ENCODE peak calls at places on chromosomes 16 and 17, in nine cellular contexts. G is epithelial cell of proximal tubule, O is progenitor cell of endocrine pancreas, E is WTC11, C is foreskin fibroblast, S is PC-3, V is GM20000, P is HFF-Myc, L is B cell. N is an unnamed sample.

GRCh38 chr17:80861892-80862291 is 129.7 kb upstream of the CHMP6 start:
- DNase-seq in V (no peak), P (no peak), G (no peak), O (no peak), S (no peak), E (no peak), L (no peak), C (peak), N (peak)

GRCh38 chr16:27251561-27252205 is 16.9 kb downstream of the NSMCE1 start:
- DNase-seq in P (no peak), G (no peak), C (no peak), S (no peak), V (no peak), L (no peak), E (no peak), O (no peak), N (no peak)

GRCh38 chr16:81723098-81723723 is 55.9 kb upstream of the PLCG2 start:
- DNase-seq in C (peak), E (no peak), O (no peak), S (peak), P (no peak), L (peak), G (no peak), V (peak), N (peak)

GRCh38 chr16:14354561-14355351 is 275.3 kb downstream of the PARN start:
- DNase-seq in P (no peak), V (peak), O (no peak), C (peak), E (no peak), L (peak), S (no peak), G (no peak), N (no peak)

GRCh38 chr17:78421534-78422266 is 43.3 kb downstream of the PGS1 start:
- DNase-seq in E (peak), O (peak), V (peak), S (peak), L (peak), P (peak), C (peak), G (peak), N (peak)

GRCh38 chr16:68064791-68065365 is 20.3 kb upstream of the NFATC3 start:
- DNase-seq in E (peak), P (no peak), G (no peak), S (peak), L (peak), C (peak), V (peak), O (peak), N (peak)

GRCh38 chr17:82303944-82304808 is 13.2 kb downstream of the CD7 start:
- DNase-seq in L (no peak), C (no peak), S (no peak), P (no peak), E (no peak), V (no peak), O (no peak), G (no peak), N (no peak)

GRCh38 chr16:31135535-31136286 is at the start of gene PRSS8:
- DNase-seq in V (no peak), S (peak), L (no peak), P (no peak), E (peak), C (no peak), G (no peak), O (peak), N (no peak)

GRCh38 chr17:16371742-16372141 is 9.1 kb upstream of the UBB start:
- DNase-seq in C (peak), E (no peak), P (peak), V (no peak), S (peak), O (no peak), L (no peak), G (no peak), N (no peak)

GRCh38 chr17:27414271-27414670 is 42.0 kb upstream of the KSR1 start:
- DNase-seq in C (no peak), G (no peak), V (no peak), E (no peak), L (no peak), P (no peak), O (no peak), S (no peak), N (no peak)

GRCh38 chr17:82244413-82245140 is 15.7 kb downstream of the SLC16A3 start:
- DNase-seq in C (peak), G (no peak), V (peak), L (no peak), P (no peak), O (no peak), E (no peak), S (peak), N (no peak)

GRCh38 chr17:40177275-40177874 is at the start of gene RAPGEFL1:
- DNase-seq in L (peak), G (no peak), S (no peak), C (peak), V (peak), O (peak), P (no peak), E (peak), N (peak)

GRCh38 chr17:58006924-58007780 is at the start of gene SRSF1:
- DNase-seq in V (peak), E (peak), O (peak), G (peak), L (peak), S (peak), P (peak), C (peak), N (peak)

GRCh38 chr17:50218771-50219315 is 17.4 kb upstream of the COL1A1 start:
- DNase-seq in E (no peak), V (peak), P (no peak), C (peak), S (peak), L (no peak), O (no peak), G (peak), N (no peak)

GRCh38 chr16:10256855-10257641 is 74.8 kb upstream of the GRIN2A start:
- DNase-seq in S (peak), G (no peak), C (peak), P (no peak), L (peak), V (peak), O (no peak), E (peak), N (peak)

GRCh38 chr16:87628940-87629339 is 26.6 kb downstream of the JPH3 start:
- DNase-seq in V (no peak), O (no peak), G (peak), S (peak), C (peak), L (no peak), E (no peak), P (no peak), N (no peak)

GRCh38 chr17:5272313-5272712 is 9.8 kb upstream of the RABEP1 start:
- DNase-seq in L (no peak), E (no peak), O (no peak), C (peak), S (peak), G (no peak), V (no peak), P (no peak), N (no peak)

GRCh38 chr16:63365665-63366064 is 1329.4 kb upstream of the CDH8 start:
- DNase-seq in G (no peak), C (no peak), O (no peak), E (no peak), L (no peak), S (no peak), P (no peak), V (no peak), N (no peak)
- TF ChIP-seq CTCF in G (no peak), C (no peak), O (no peak), E (no peak), L (no peak), S (no peak), P (no peak), V (no peak), N (no peak)

GRCh38 chr17:17774009-17774881 is 62.5 kb downstream of the SREBF1 start:
- DNase-seq in O (no peak), P (no peak), G (peak), S (peak), C (peak), E (no peak), V (no peak), L (no peak), N (no peak)
- TF ChIP-seq CTCF in O (no peak), P (peak), G (peak), S (peak), C (peak), E (no peak), V (no peak), L (no peak), N (no peak)

GRCh38 chr16:84423416-84423837 is 55.1 kb downstream of the ATP2C2 start:
- DNase-seq in L (no peak), S (peak), O (no peak), G (peak), V (peak), P (peak), C (peak), E (no peak), N (no peak)
- TF ChIP-seq CTCF in L (no peak), S (no peak), O (no peak), G (no peak), V (no peak), P (no peak), C (no peak), E (no peak), N (no peak)

GRCh38 chr16:84847554-84848415 is 28.0 kb downstream of the CRISPLD2 start:
- DNase-seq in O (no peak), L (no peak), E (peak), G (no peak), C (no peak), S (no peak), V (no peak), P (no peak), N (no peak)

GRCh38 chr16:84848991-84849634 is 29.3 kb downstream of the CRISPLD2 start:
- DNase-seq in G (no peak), V (no peak), P (no peak), C (no peak), S (no peak), L (no peak), E (peak), O (no peak), N (no peak)

GRCh38 chr16:84851192-84852127 is 31.7 kb downstream of the CRISPLD2 start:
- DNase-seq in C (peak), E (no peak), O (no peak), S (peak), P (peak), L (no peak), G (peak), V (no peak), N (no peak)

GRCh38 chr16:84850714-84851113 is 30.9 kb downstream of the CRISPLD2 start:
- DNase-seq in O (no peak), P (no peak), V (no peak), G (no peak), C (no peak), L (no peak), E (no peak), S (no peak), N (no peak)

GRCh38 chr16:84849751-84850150 is 30.0 kb downstream of the CRISPLD2 start:
- DNase-seq in V (no peak), P (no peak), O (no peak), L (no peak), G (no peak), S (no peak), C (no peak), E (no peak), N (no peak)
- TF ChIP-seq CTCF in V (no peak), P (no peak), O (no peak), L (no peak), G (no peak), S (no peak), C (no peak), E (no peak), N (no peak)

GRCh38 chr17:74749262-74750038 is 1.0 kb downstream of the NHERF1 start:
- DNase-seq in G (no peak), L (no peak), V (no peak), O (no peak), S (peak), E (no peak), C (peak), P (no peak), N (no peak)

GRCh38 chr17:74748279-74748528 is 224 bp upstream of the NHERF1 start:
- DNase-seq in P (no peak), L (no peak), E (peak), G (no peak), O (no peak), V (no peak), S (no peak), C (peak), N (no peak)

GRCh38 chr17:74746922-74747321 is 1.5 kb upstream of the NHERF1 start:
- DNase-seq in E (no peak), L (peak), S (no peak), P (no peak), C (no peak), O (no peak), G (no peak), V (no peak), N (no peak)

GRCh38 chr17:74750039-74750326 is 1.6 kb downstream of the NHERF1 start:
- DNase-seq in V (no peak), G (no peak), O (no peak), E (no peak), L (no peak), P (no peak), C (no peak), S (no peak), N (no peak)

GRCh38 chr17:74748529-74749261 is at the start of gene NHERF1:
- DNase-seq in P (peak), C (peak), O (peak), S (peak), E (peak), G (no peak), L (peak), V (peak), N (peak)
- TF ChIP-seq CTCF in P (no peak), C (no peak), O (peak), S (no peak), E (no peak), G (peak), L (no peak), V (no peak), N (peak)

GRCh38 chr17:64507418-64507766 is 615 bp downstream of the CEP95 start:
- DNase-seq in V (peak), O (no peak), G (no peak), S (peak), L (peak), P (peak), E (no peak), C (peak), N (no peak)

GRCh38 chr17:64506576-64507417 is at the start of gene CEP95:
- DNase-seq in O (peak), V (peak), E (peak), G (no peak), P (peak), L (peak), C (peak), S (peak), N (peak)

GRCh38 chr17:64505320-64506200 is 529 bp downstream of the DDX5 start:
- DNase-seq in O (peak), C (peak), P (peak), V (peak), L (peak), G (no peak), S (peak), E (peak), N (peak)

GRCh38 chr17:64504769-64505319 is 1.2 kb downstream of the DDX5 start:
- DNase-seq in V (no peak), O (no peak), L (no peak), P (no peak), G (no peak), E (no peak), S (peak), C (peak), N (no peak)

DNA sequence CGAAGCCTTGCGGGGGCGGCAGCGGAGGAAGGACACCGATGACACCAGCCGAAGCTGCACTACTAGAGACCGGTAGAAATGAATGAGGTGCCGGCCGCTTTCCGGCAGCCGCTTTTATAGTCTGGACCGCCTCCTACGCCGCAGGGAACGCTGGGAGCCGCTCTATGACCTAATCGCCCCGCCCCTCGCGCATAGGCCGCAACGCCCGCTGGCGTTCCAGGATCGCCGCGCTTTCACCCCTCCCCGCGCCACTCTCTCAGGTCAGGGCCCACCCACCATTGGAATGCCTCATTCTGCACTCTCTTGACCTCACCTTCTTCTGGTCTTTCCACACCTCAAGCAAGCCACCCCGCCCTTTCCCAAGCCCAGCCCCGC is at the start of gene DDX5:
- DNase-seq in E (peak), P (peak), S (peak), V (peak), C (peak), O (peak), L (peak), G (peak), N (peak)
- TF ChIP-seq CTCF in E (no peak), P (no peak), S (no peak), V (no peak), C (no peak), O (no peak), L (no peak), G (no peak), N (no peak)

GRCh38 chr16:89704281-89704680 is 2.8 kb upstream of the SPATA2L start:
- DNase-seq in G (no peak), V (no peak), E (no peak), L (no peak), O (no peak), P (no peak), S (no peak), C (peak), N (no peak)

GRCh38 chr16:89700649-89701424 is 668 bp downstream of the SPATA2L start:
- DNase-seq in S (peak), L (no peak), C (peak), P (no peak), G (no peak), V (peak), O (no peak), E (peak), N (no peak)

GRCh38 chr16:89705006-89705405 is 3.5 kb upstream of the SPATA2L start:
- DNase-seq in S (no peak), G (no peak), O (no peak), V (no peak), C (no peak), L (no peak), E (no peak), P (no peak), N (no peak)

GRCh38 chr16:89700100-89700648 is 1.3 kb downstream of the SPATA2L start:
- DNase-seq in G (peak), S (peak), P (peak), V (peak), C (peak), O (peak), L (peak), E (peak), N (peak)

GRCh38 chr16:89701425-89702406 is at the start of gene SPATA2L:
- DNase-seq in G (no peak), V (peak), P (no peak), S (peak), E (peak), L (peak), O (peak), C (peak), N (peak)
- TF ChIP-seq CTCF in G (peak), V (peak), P (no peak), S (no peak), E (no peak), L (no peak), O (peak), C (no peak), N (peak)

N was measured in neural crest cell.